ENCODE peak calls at places on chromosomes 2 and 18, in nine cellular contexts. One of them, this sample, is unnamed.

GRCh38 chr2:240343548-240343947 is 91.9 kb upstream of the GPC1 start:
- DNase-seq in endothelial cell of umbilical vein: no peak
- DNase-seq in fibroblast of lung: no peak
- DNase-seq in PC-9: no peak
- DNase-seq in PC-3: no peak
- DNase-seq in HCT116: no peak
- DNase-seq in GM12878: no peak
- DNase-seq in GM23248: no peak
- DNase-seq in neural progenitor cell: no peak
- DNase-seq in this sample: no peak

GRCh38 chr2:216770050-216770449 is 74.7 kb upstream of the IGFBP5 start:
- DNase-seq in PC-3: no peak
- DNase-seq in GM23248: no peak
- DNase-seq in endothelial cell of umbilical vein: no peak
- DNase-seq in GM12878: no peak
- DNase-seq in fibroblast of lung: no peak
- DNase-seq in neural progenitor cell: no peak
- DNase-seq in PC-9: no peak
- DNase-seq in HCT116: no peak
- DNase-seq in this sample: no peak

GRCh38 chr2:39772086-39772811 is 6.8 kb downstream of the THUMPD2 start:
- DNase-seq in fibroblast of lung: peak; percentile 92
- DNase-seq in PC-9: peak; percentile 39
- DNase-seq in GM12878: no peak
- DNase-seq in GM23248: peak; percentile 75
- DNase-seq in endothelial cell of umbilical vein: peak; percentile 23
- DNase-seq in neural progenitor cell: no peak
- DNase-seq in HCT116: no peak
- DNase-seq in PC-3: peak; percentile 61
- DNase-seq in this sample: peak; percentile 90

GRCh38 chr2:178234648-178235047 is 40.3 kb downstream of the OSBPL6 start:
- DNase-seq in GM23248: peak; percentile 72
- DNase-seq in GM12878: no peak
- DNase-seq in endothelial cell of umbilical vein: no peak
- DNase-seq in fibroblast of lung: peak; percentile 34
- DNase-seq in neural progenitor cell: no peak
- DNase-seq in PC-3: no peak
- DNase-seq in HCT116: no peak
- DNase-seq in PC-9: no peak
- DNase-seq in this sample: peak; percentile 33

GRCh38 chr2:178891265-178891958 is 84.2 kb upstream of the TTN start:
- DNase-seq in GM12878: peak; percentile 33
- DNase-seq in neural progenitor cell: peak; percentile 86
- DNase-seq in HCT116: peak; percentile 59
- DNase-seq in PC-9: peak; percentile 67
- DNase-seq in PC-3: peak; percentile 90
- DNase-seq in endothelial cell of umbilical vein: peak; percentile 74
- DNase-seq in fibroblast of lung: peak; percentile 49
- DNase-seq in GM23248: peak; percentile 76
- DNase-seq in this sample: peak; percentile 36

GRCh38 chr2:38572167-38572566 is 30.6 kb downstream of the HNRNPLL start:
- DNase-seq in PC-9: no peak
- DNase-seq in endothelial cell of umbilical vein: peak; percentile 12
- DNase-seq in GM12878: no peak
- DNase-seq in GM23248: peak; percentile 92
- DNase-seq in HCT116: no peak
- DNase-seq in PC-3: no peak
- DNase-seq in neural progenitor cell: no peak
- DNase-seq in fibroblast of lung: peak; percentile 86
- DNase-seq in this sample: peak; percentile 82

GRCh38 chr2:141927536-141927935 is 203.3 kb downstream of the LRP1B start:
- DNase-seq in GM12878: no peak
- DNase-seq in endothelial cell of umbilical vein: no peak
- DNase-seq in HCT116: no peak
- DNase-seq in PC-3: no peak
- DNase-seq in neural progenitor cell: no peak
- DNase-seq in fibroblast of lung: peak; percentile 57
- DNase-seq in GM23248: peak; percentile 52
- DNase-seq in PC-9: no peak
- DNase-seq in this sample: peak; percentile 44

GRCh38 chr2:160289803-160290202 is 89.7 kb upstream of the ITGB6 start:
- DNase-seq in GM23248: peak; percentile 55
- DNase-seq in PC-3: no peak
- DNase-seq in endothelial cell of umbilical vein: no peak
- DNase-seq in neural progenitor cell: no peak
- DNase-seq in GM12878: no peak
- DNase-seq in HCT116: no peak
- DNase-seq in PC-9: no peak
- DNase-seq in fibroblast of lung: no peak
- DNase-seq in this sample: no peak

GRCh38 chr2:236130349-236130998 is 37.7 kb downstream of the GBX2 start:
- DNase-seq in neural progenitor cell: no peak
- DNase-seq in fibroblast of lung: no peak
- DNase-seq in GM23248: no peak
- DNase-seq in GM12878: no peak
- DNase-seq in HCT116: no peak
- DNase-seq in endothelial cell of umbilical vein: no peak
- DNase-seq in PC-3: no peak
- DNase-seq in PC-9: no peak
- DNase-seq in this sample: no peak

GRCh38 chr2:231563378-231563961 is 29.2 kb upstream of the TEX44 start:
- DNase-seq in GM23248: peak; percentile 75
- DNase-seq in HCT116: peak; percentile 65
- DNase-seq in PC-3: peak; percentile 65
- DNase-seq in endothelial cell of umbilical vein: peak; percentile 60
- DNase-seq in GM12878: no peak
- DNase-seq in PC-9: no peak
- DNase-seq in fibroblast of lung: peak; percentile 43
- DNase-seq in neural progenitor cell: peak; percentile 84
- DNase-seq in this sample: peak; percentile 29

GRCh38 chr2:135839713-135840112 is 2.7 kb upstream of the LCT start:
- DNase-seq in HCT116: no peak
- DNase-seq in endothelial cell of umbilical vein: peak; percentile 73
- DNase-seq in PC-3: no peak
- DNase-seq in GM23248: peak; percentile 91
- DNase-seq in PC-9: no peak
- DNase-seq in fibroblast of lung: peak; percentile 78
- DNase-seq in GM12878: no peak
- DNase-seq in neural progenitor cell: no peak
- DNase-seq in this sample: peak; percentile 73

GRCh38 chr2:218501665-218502064 is 66.5 kb downstream of the USP37 start:
- DNase-seq in endothelial cell of umbilical vein: peak; percentile 84
- DNase-seq in neural progenitor cell: no peak
- DNase-seq in GM23248: peak; percentile 58
- DNase-seq in HCT116: no peak
- DNase-seq in fibroblast of lung: peak; percentile 73
- DNase-seq in PC-3: no peak
- DNase-seq in GM12878: no peak
- DNase-seq in PC-9: no peak
- DNase-seq in this sample: peak; percentile 65

GRCh38 chr18:12516049-12516677 is 108.4 kb downstream of the PRELID3A start:
- DNase-seq in neural progenitor cell: no peak
- DNase-seq in GM23248: peak; percentile 47
- DNase-seq in PC-3: no peak
- DNase-seq in GM12878: no peak
- DNase-seq in endothelial cell of umbilical vein: peak; percentile 60
- DNase-seq in PC-9: no peak
- DNase-seq in fibroblast of lung: no peak
- DNase-seq in HCT116: no peak
- DNase-seq in this sample: no peak

GRCh38 chr2:240527153-240527750 is 30.5 kb downstream of the ANKMY1 start:
- DNase-seq in endothelial cell of umbilical vein: no peak
- DNase-seq in GM23248: no peak
- DNase-seq in fibroblast of lung: no peak
- DNase-seq in neural progenitor cell: no peak
- DNase-seq in PC-3: no peak
- DNase-seq in HCT116: no peak
- DNase-seq in GM12878: no peak
- DNase-seq in PC-9: no peak
- DNase-seq in this sample: no peak

GRCh38 chr2:189109921-189110397 is 69.6 kb downstream of the COL5A2 start:
- DNase-seq in PC-3: no peak
- DNase-seq in fibroblast of lung: peak; percentile 95
- DNase-seq in PC-9: no peak
- DNase-seq in endothelial cell of umbilical vein: no peak
- DNase-seq in HCT116: peak; percentile 21
- DNase-seq in neural progenitor cell: peak; percentile 29
- DNase-seq in GM23248: no peak
- DNase-seq in GM12878: peak; percentile 45
- DNase-seq in this sample: peak; percentile 95

GRCh38 chr2:212330263-212330662 is 208.3 kb downstream of the ERBB4 start:
- DNase-seq in GM23248: peak; percentile 1
- DNase-seq in fibroblast of lung: no peak
- DNase-seq in GM12878: no peak
- DNase-seq in PC-9: no peak
- DNase-seq in endothelial cell of umbilical vein: no peak
- DNase-seq in neural progenitor cell: no peak
- DNase-seq in HCT116: no peak
- DNase-seq in PC-3: no peak
- DNase-seq in this sample: no peak

GRCh38 chr2:128425731-128426620 is 107.3 kb upstream of the HS6ST1 start:
- DNase-seq in endothelial cell of umbilical vein: no peak
- DNase-seq in fibroblast of lung: peak; percentile 57
- DNase-seq in HCT116: no peak
- DNase-seq in GM12878: no peak
- DNase-seq in neural progenitor cell: no peak
- DNase-seq in PC-3: peak; percentile 77
- DNase-seq in GM23248: no peak
- DNase-seq in PC-9: peak; percentile 98
- DNase-seq in this sample: peak; percentile 47

GRCh38 chr18:76708036-76708726 is 114.2 kb upstream of the ZNF236 start:
- DNase-seq in PC-9: no peak
- DNase-seq in fibroblast of lung: no peak
- DNase-seq in endothelial cell of umbilical vein: no peak
- DNase-seq in HCT116: no peak
- DNase-seq in neural progenitor cell: no peak
- DNase-seq in GM12878: no peak
- DNase-seq in PC-3: no peak
- DNase-seq in GM23248: no peak
- DNase-seq in this sample: no peak

GRCh38 chr2:168119519-168120141 is 127.8 kb downstream of the STK39 start:
- DNase-seq in PC-3: peak; percentile 77
- DNase-seq in GM12878: no peak
- DNase-seq in PC-9: peak; percentile 39
- DNase-seq in GM23248: peak; percentile 69
- DNase-seq in neural progenitor cell: peak; percentile 74
- DNase-seq in endothelial cell of umbilical vein: peak; percentile 68
- DNase-seq in fibroblast of lung: peak; percentile 58
- DNase-seq in HCT116: peak; percentile 41
- DNase-seq in this sample: peak; percentile 51

GRCh38 chr2:205613970-205614559 is 68.2 kb upstream of the NRP2 start:
- DNase-seq in endothelial cell of umbilical vein: no peak
- DNase-seq in fibroblast of lung: no peak
- DNase-seq in GM12878: no peak
- DNase-seq in PC-9: no peak
- DNase-seq in neural progenitor cell: no peak
- DNase-seq in GM23248: no peak
- DNase-seq in HCT116: no peak
- DNase-seq in PC-3: no peak
- DNase-seq in this sample: no peak

DNA sequence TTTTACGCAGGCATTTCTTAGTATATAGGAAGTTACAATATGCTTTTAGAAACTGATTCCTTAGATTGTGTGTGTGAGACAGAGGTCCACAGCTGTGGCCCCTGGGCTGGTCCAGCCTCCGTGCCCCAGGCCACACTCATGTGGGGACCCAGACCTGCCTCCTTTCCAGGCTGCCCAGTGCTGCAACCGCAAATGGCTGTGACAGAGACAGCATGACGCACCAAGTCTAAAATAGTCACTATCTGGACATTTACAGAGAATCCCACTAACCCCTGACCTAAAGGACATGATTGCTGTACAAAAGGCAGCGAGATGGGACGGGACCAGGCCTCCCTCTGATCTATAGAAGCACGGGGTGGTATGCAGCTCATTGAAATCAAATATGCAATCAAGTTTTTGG is 152.2 kb downstream of the TMEM18 start:
- DNase-seq in endothelial cell of umbilical vein: no peak
- DNase-seq in HCT116: no peak
- DNase-seq in GM12878: no peak
- DNase-seq in fibroblast of lung: no peak
- DNase-seq in PC-3: no peak
- DNase-seq in neural progenitor cell: no peak
- DNase-seq in PC-9: no peak
- DNase-seq in GM23248: no peak
- DNase-seq in this sample: no peak
- H3K9me3 ChIP-seq in endothelial cell of umbilical vein: peaks cover 6% of the 10 kb centered on the region
- H3K9me3 ChIP-seq in HCT116: no peaks in the 10 kb centered on the region
- H3K9me3 ChIP-seq in GM12878: no peaks in the 10 kb centered on the region
- H3K9me3 ChIP-seq in fibroblast of lung: peaks cover 2% of the 10 kb centered on the region
- H3K9me3 ChIP-seq in PC-3: no peaks in the 10 kb centered on the region
- H3K9me3 ChIP-seq in neural progenitor cell: no peaks in the 10 kb centered on the region
- H3K9me3 ChIP-seq in PC-9: no peaks in the 10 kb centered on the region
- H3K9me3 ChIP-seq in GM23248: no peaks in the 10 kb centered on the region
- H3K9me3 ChIP-seq in this sample: peaks cover 5% of the 10 kb centered on the region

DNA sequence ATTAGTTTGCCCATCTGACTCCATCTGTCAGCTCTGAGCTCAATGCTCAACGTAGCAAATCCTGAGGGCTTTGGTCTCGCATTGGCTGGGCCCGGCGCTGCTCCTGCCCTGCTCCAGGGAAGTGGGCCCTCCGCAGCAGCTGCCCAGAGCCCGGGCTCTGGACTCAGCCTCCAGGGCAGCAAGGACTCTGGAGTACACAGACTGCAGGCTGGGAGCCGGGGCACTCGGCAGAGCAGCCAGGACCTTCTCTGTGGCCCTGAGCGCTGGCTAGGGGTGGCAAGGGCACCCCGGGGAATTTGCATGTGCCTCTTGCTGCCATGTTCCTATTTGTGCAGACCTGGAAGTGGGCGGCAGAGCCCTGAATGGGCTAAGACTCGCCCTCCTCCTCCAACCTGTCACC is 23.5 kb upstream of the C1QL2 start:
- DNase-seq in GM23248: no peak
- DNase-seq in neural progenitor cell: no peak
- DNase-seq in GM12878: no peak
- DNase-seq in fibroblast of lung: no peak
- DNase-seq in HCT116: no peak
- DNase-seq in PC-9: no peak
- DNase-seq in PC-3: no peak
- DNase-seq in endothelial cell of umbilical vein: no peak
- DNase-seq in this sample: no peak
- H3K4me1 ChIP-seq in GM23248: peaks cover 7% of the 10 kb centered on the region
- H3K4me1 ChIP-seq in neural progenitor cell: no peaks in the 10 kb centered on the region
- H3K4me1 ChIP-seq in GM12878: no peaks in the 10 kb centered on the region
- H3K4me1 ChIP-seq in fibroblast of lung: no peaks in the 10 kb centered on the region
- H3K4me1 ChIP-seq in HCT116: peaks cover 7% of the 10 kb centered on the region
- H3K4me1 ChIP-seq in PC-9: peaks cover 21% of the 10 kb centered on the region
- H3K4me1 ChIP-seq in PC-3: peaks cover 5% of the 10 kb centered on the region
- H3K4me1 ChIP-seq in endothelial cell of umbilical vein: no peaks in the 10 kb centered on the region
- H3K4me1 ChIP-seq in this sample: peaks cover 5% of the 10 kb centered on the region

GRCh38 chr2:25342372-25343186 is 854 bp upstream of the DNMT3A start:
- DNase-seq in PC-3: peak; percentile 81
- DNase-seq in GM23248: peak; percentile 90
- DNase-seq in PC-9: peak; percentile 62
- DNase-seq in fibroblast of lung: peak; percentile 81
- DNase-seq in neural progenitor cell: peak; percentile 96
- DNase-seq in GM12878: no peak
- DNase-seq in endothelial cell of umbilical vein: peak; percentile 88
- DNase-seq in HCT116: peak; percentile 38
- DNase-seq in this sample: peak; percentile 64
- TF ChIP-seq EZH2 in PC-3: no peak
- TF ChIP-seq EZH2 in GM23248: no peak
- TF ChIP-seq EZH2 in PC-9: no peak
- TF ChIP-seq EZH2 in fibroblast of lung: no peak
- TF ChIP-seq EZH2 in neural progenitor cell: peak; percentile 53
- TF ChIP-seq EZH2 in GM12878: no peak
- TF ChIP-seq EZH2 in endothelial cell of umbilical vein: no peak
- TF ChIP-seq EZH2 in HCT116: no peak
- TF ChIP-seq EZH2 in this sample: no peak

GRCh38 chr2:89850881-89851582 is 1159.6 kb downstream of the RPIA start:
- DNase-seq in neural progenitor cell: no peak
- DNase-seq in PC-9: no peak
- DNase-seq in HCT116: no peak
- DNase-seq in PC-3: no peak
- DNase-seq in GM12878: no peak
- DNase-seq in endothelial cell of umbilical vein: no peak
- DNase-seq in GM23248: no peak
- DNase-seq in fibroblast of lung: no peak
- DNase-seq in this sample: no peak
- H3K9me3 ChIP-seq in neural progenitor cell: peaks cover 55% of the 10 kb centered on the region
- H3K9me3 ChIP-seq in PC-9: no peaks in the 10 kb centered on the region
- H3K9me3 ChIP-seq in HCT116: no peaks in the 10 kb centered on the region
- H3K9me3 ChIP-seq in PC-3: no peaks in the 10 kb centered on the region
- H3K9me3 ChIP-seq in GM12878: no peaks in the 10 kb centered on the region
- H3K9me3 ChIP-seq in endothelial cell of umbilical vein: peaks cover 8% of the 10 kb centered on the region
- H3K9me3 ChIP-seq in GM23248: no peaks in the 10 kb centered on the region
- H3K9me3 ChIP-seq in fibroblast of lung: no peaks in the 10 kb centered on the region
- H3K9me3 ChIP-seq in this sample: peaks cover 11% of the 10 kb centered on the region